ENCODE peak calls at places on chromosomes 4 and X, in four cellular contexts. J is OCI-LY7, E is osteocyte, Q is RWPE2. L is an unnamed sample.

GRCh38 chr4:106486533-106486932 is 118.0 kb upstream of the GIMD1 start:
- DNase-seq in J (no peak), E (no peak), Q (no peak), L (no peak)

GRCh38 chr4:12956026-12956425 is 528.1 kb downstream of the RAB28 start:
- DNase-seq in J (no peak), E (no peak), Q (no peak), L (no peak)

GRCh38 chrX:67574696-67575095 is 30.9 kb downstream of the AR start:
- DNase-seq in J (no peak), E (no peak), Q (no peak), L (no peak)

GRCh38 chrX:19789782-19790181 is 97.6 kb downstream of the SH3KBP1 start:
- DNase-seq in J (no peak), E (no peak), Q (no peak), L (no peak)

GRCh38 chr4:2333356-2333841 is 71.5 kb upstream of the MXD4 start:
- DNase-seq in J (no peak), E (peak; percentile 78), Q (no peak), L (peak; percentile 31)

GRCh38 chr4:20337261-20337664 is 85.6 kb downstream of the SLIT2 start:
- DNase-seq in J (no peak), E (no peak), Q (no peak), L (no peak)

GRCh38 chr4:155809835-155810234 is 51.0 kb downstream of the GUCY1B1 start:
- DNase-seq in J (peak; percentile 65), E (no peak), Q (no peak), L (no peak)

GRCh38 chr4:36269116-36269515 is 12.3 kb upstream of the DTHD1 start:
- DNase-seq in J (no peak), E (no peak), Q (no peak), L (no peak)

GRCh38 chr4:57303012-57303751 is 193.0 kb upstream of the IGFBP7 start:
- DNase-seq in J (no peak), E (no peak), Q (no peak), L (no peak)

GRCh38 chr4:109675181-109675580 is 28.1 kb downstream of the CASP6 start:
- DNase-seq in J (no peak), E (no peak), Q (no peak), L (no peak)

GRCh38 chr4:109675843-109676242 is 27.4 kb downstream of the CASP6 start:
- DNase-seq in J (no peak), E (no peak), Q (no peak), L (no peak)

GRCh38 chr4:109673303-109673702 is 29.9 kb downstream of the CASP6 start:
- DNase-seq in J (no peak), E (no peak), Q (no peak), L (no peak)

GRCh38 chr4:109672173-109672572 is 31.1 kb downstream of the CASP6 start:
- DNase-seq in J (no peak), E (no peak), Q (no peak), L (no peak)

GRCh38 chr4:109676886-109677285 is 26.4 kb downstream of the CASP6 start:
- DNase-seq in J (no peak), E (no peak), Q (no peak), L (no peak)
- TF ChIP-seq CTCF in J (no peak), E (no peak), Q (no peak), L (no peak)

GRCh38 chrX:76253432-76253831 is 80.6 kb downstream of the PBDC1 start:
- DNase-seq in J (peak; percentile 48), E (no peak), Q (no peak), L (no peak)
- TF ChIP-seq CTCF in J (peak; percentile 68), E (peak; percentile 50), Q (peak; percentile 41), L (no peak)

GRCh38 chr4:80216100-80216761 is 18.9 kb downstream of the PRDM8 start:
- DNase-seq in J (no peak), E (no peak), Q (no peak), L (no peak)
- TF ChIP-seq CTCF in J (no peak), E (no peak), Q (no peak), L (no peak)

DNA sequence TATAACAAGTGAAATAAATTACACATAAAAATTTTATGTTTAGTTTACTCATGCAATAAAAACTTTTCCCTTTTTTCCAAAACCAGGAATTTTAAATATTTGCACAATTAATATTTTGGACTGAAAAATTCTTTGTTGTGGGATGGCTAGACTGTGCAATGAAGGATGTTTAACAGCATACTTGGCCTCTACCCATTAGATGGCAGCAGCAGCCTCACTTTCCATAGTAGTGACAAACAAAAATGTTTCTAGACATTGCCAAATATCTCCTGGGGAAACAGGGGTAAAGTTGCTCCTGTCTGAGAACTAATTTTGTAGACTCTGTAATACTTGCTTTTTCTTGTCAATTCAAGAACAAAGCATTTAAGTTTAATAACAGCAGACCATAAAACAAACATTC is 49.8 kb downstream of the SCLT1 start:
- DNase-seq in J (no peak), E (no peak), Q (no peak), L (no peak)
- TF ChIP-seq CTCF in J (peak; percentile 36), E (peak; percentile 56), Q (peak; percentile 28), L (no peak)

L was measured in mesothelial cell of epicardium.